ENCODE peak calls at places on chromosomes 1 and 21, in five cellular contexts. One of them, this sample, is unnamed. For H3K4me1, the result is how much of the 10 kb centered on the place peaks cover.

GRCh38 chr1:204319027-204319426 is 40.7 kb downstream of the PLEKHA6 start:
- DNase-seq in colonic mucosa: no peak
- DNase-seq in spleen: no peak
- DNase-seq in A549: no peak
- DNase-seq in heart left ventricle: no peak
- DNase-seq in this sample: no peak

GRCh38 chr1:242057745-242058115 is 58.8 kb upstream of the MAP1LC3C start:
- DNase-seq in colonic mucosa: no peak
- DNase-seq in A549: no peak
- DNase-seq in heart left ventricle: no peak
- DNase-seq in spleen: no peak
- DNase-seq in this sample: no peak

GRCh38 chr1:41698916-41699860 is 214.7 kb upstream of the EDN2 start:
- DNase-seq in spleen: no peak
- DNase-seq in colonic mucosa: no peak
- DNase-seq in heart left ventricle: no peak
- DNase-seq in A549: no peak
- DNase-seq in this sample: no peak

GRCh38 chr1:96080925-96081324 is 640.7 kb upstream of the PTBP2 start:
- DNase-seq in heart left ventricle: no peak
- DNase-seq in spleen: no peak
- DNase-seq in A549: no peak
- DNase-seq in colonic mucosa: no peak
- DNase-seq in this sample: no peak

GRCh38 chr1:229810140-229810539 is 184.1 kb downstream of the URB2 start:
- DNase-seq in colonic mucosa: no peak
- DNase-seq in A549: no peak
- DNase-seq in heart left ventricle: no peak
- DNase-seq in spleen: no peak
- DNase-seq in this sample: no peak

GRCh38 chr21:36751383-36751782 is 52.5 kb downstream of the SIM2 start:
- DNase-seq in heart left ventricle: no peak
- DNase-seq in colonic mucosa: no peak
- DNase-seq in spleen: peak
- DNase-seq in A549: no peak
- DNase-seq in this sample: no peak

GRCh38 chr1:6591222-6591621 is 11.4 kb downstream of the ZBTB48 start:
- DNase-seq in heart left ventricle: no peak
- DNase-seq in colonic mucosa: no peak
- DNase-seq in A549: no peak
- DNase-seq in spleen: peak
- DNase-seq in this sample: no peak

GRCh38 chr1:247857069-247857985 is at the start of gene TRIM58:
- DNase-seq in colonic mucosa: peak
- DNase-seq in A549: no peak
- DNase-seq in heart left ventricle: no peak
- DNase-seq in spleen: peak
- DNase-seq in this sample: no peak

GRCh38 chr1:65458730-65459396 is 38.4 kb downstream of the LEPR start:
- DNase-seq in colonic mucosa: no peak
- DNase-seq in A549: no peak
- DNase-seq in spleen: no peak
- DNase-seq in heart left ventricle: no peak
- DNase-seq in this sample: no peak

GRCh38 chr1:230050973-230051735 is 15.9 kb upstream of the GALNT2 start:
- DNase-seq in heart left ventricle: no peak
- DNase-seq in colonic mucosa: no peak
- DNase-seq in A549: no peak
- DNase-seq in spleen: no peak
- DNase-seq in this sample: no peak

GRCh38 chr1:14915356-14916054 is 238.0 kb upstream of the TMEM51 start:
- DNase-seq in colonic mucosa: peak
- DNase-seq in A549: peak
- DNase-seq in heart left ventricle: peak
- DNase-seq in spleen: no peak
- DNase-seq in this sample: no peak

GRCh38 chr1:231200417-231201031 is 38.7 kb downstream of the TRIM67 start:
- DNase-seq in A549: no peak
- DNase-seq in heart left ventricle: no peak
- DNase-seq in spleen: peak
- DNase-seq in colonic mucosa: no peak
- DNase-seq in this sample: no peak

GRCh38 chr1:63624911-63625310 is 31.7 kb downstream of the PGM1 start:
- DNase-seq in colonic mucosa: no peak
- DNase-seq in spleen: no peak
- DNase-seq in A549: no peak
- DNase-seq in heart left ventricle: no peak
- DNase-seq in this sample: no peak
- TF ChIP-seq CTCF in colonic mucosa: no peak
- TF ChIP-seq CTCF in spleen: no peak
- TF ChIP-seq CTCF in A549: no peak
- TF ChIP-seq CTCF in heart left ventricle: no peak
- TF ChIP-seq CTCF in this sample: peak

GRCh38 chr1:76503100-76503499 is 364.2 kb upstream of the ST6GALNAC5 start:
- DNase-seq in heart left ventricle: no peak
- DNase-seq in colonic mucosa: no peak
- DNase-seq in spleen: no peak
- DNase-seq in A549: no peak
- DNase-seq in this sample: no peak
- H3K4me1 ChIP-seq in heart left ventricle: under half
- H3K4me1 ChIP-seq in colonic mucosa: under half
- H3K4me1 ChIP-seq in spleen: under half
- H3K4me1 ChIP-seq in A549: under half
- H3K4me1 ChIP-seq in this sample: under half

DNA sequence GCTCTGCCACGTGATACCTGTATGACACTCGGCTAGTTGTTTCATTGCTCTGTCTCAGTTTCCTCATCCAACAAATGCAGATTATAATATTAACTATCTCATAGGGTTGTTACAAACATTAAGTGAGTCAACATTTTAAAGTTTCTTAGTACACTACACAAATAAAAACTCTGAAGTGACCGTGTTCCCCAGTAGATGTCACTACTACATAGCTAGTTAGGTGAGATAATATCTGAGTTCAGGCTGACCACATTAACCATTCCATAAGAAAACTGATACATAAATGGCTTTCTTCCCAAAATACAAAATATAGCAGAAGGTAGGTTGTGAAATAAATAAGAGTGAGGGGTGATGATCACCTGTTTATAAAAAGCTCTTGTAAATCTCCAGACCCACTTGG is 214.1 kb downstream of the NUF2 start:
- DNase-seq in heart left ventricle: no peak
- DNase-seq in A549: peak
- DNase-seq in colonic mucosa: no peak
- DNase-seq in spleen: no peak
- DNase-seq in this sample: no peak
- TF ChIP-seq CTCF in heart left ventricle: peak
- TF ChIP-seq CTCF in A549: peak
- TF ChIP-seq CTCF in colonic mucosa: no peak
- TF ChIP-seq CTCF in spleen: no peak
- TF ChIP-seq CTCF in this sample: peak

DNA sequence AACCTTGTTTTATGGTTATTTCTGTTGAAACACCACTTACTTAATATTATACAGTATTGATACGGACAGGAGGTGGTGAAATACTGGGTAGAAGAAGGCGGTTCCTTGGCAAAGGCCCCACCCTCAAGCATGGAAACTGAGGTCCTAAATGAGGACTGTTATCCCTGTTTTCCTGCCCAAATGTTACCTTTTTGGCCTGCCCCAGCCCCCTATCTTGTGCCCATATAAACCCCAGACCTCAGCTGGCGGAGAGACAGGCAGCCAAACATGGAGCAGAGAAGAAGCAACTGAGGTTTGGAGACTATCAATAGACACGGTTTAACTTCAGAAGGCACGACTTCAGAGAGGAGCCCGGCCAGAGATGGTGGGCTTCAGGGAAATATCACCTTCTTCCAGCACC is 640.1 kb downstream of the PTPRU start:
- DNase-seq in A549: no peak
- DNase-seq in spleen: no peak
- DNase-seq in colonic mucosa: no peak
- DNase-seq in heart left ventricle: no peak
- DNase-seq in this sample: no peak
- H3K4me1 ChIP-seq in A549: under half
- H3K4me1 ChIP-seq in spleen: under half
- H3K4me1 ChIP-seq in colonic mucosa: under half
- H3K4me1 ChIP-seq in heart left ventricle: under half
- H3K4me1 ChIP-seq in this sample: under half

DNA sequence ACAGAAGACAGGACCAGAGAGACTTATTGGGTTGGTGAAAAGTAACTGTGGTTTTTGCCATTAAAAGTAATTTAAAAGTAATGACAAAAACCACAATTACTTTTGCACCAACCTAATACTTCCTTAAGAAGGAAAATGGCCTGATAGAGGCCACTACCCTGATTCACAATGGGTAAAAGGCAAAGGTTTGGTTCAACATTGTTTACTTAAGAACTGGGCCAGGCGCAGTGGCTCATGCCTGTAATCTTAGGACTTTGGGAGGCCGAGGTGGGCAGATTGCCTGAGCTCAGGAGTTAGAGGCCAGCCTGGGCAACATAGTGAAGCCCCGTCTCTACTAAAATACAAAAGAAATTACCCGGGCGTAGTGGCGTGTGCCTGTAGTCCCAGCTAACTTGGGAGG is 48.2 kb upstream of the RCOR3 start:
- DNase-seq in A549: no peak
- DNase-seq in colonic mucosa: no peak
- DNase-seq in spleen: no peak
- DNase-seq in heart left ventricle: no peak
- DNase-seq in this sample: no peak
- TF ChIP-seq CTCF in A549: no peak
- TF ChIP-seq CTCF in colonic mucosa: no peak
- TF ChIP-seq CTCF in spleen: no peak
- TF ChIP-seq CTCF in heart left ventricle: no peak
- TF ChIP-seq CTCF in this sample: no peak

GRCh38 chr1:164706596-164706995 is 147.6 kb downstream of the PBX1 start:
- DNase-seq in A549: no peak
- DNase-seq in colonic mucosa: peak
- DNase-seq in heart left ventricle: no peak
- DNase-seq in spleen: no peak
- DNase-seq in this sample: no peak
- H3K4me1 ChIP-seq in A549: half or more
- H3K4me1 ChIP-seq in colonic mucosa: under half
- H3K4me1 ChIP-seq in heart left ventricle: under half
- H3K4me1 ChIP-seq in spleen: under half
- H3K4me1 ChIP-seq in this sample: half or more

GRCh38 chr1:200669314-200670214 is at the start of gene DDX59:
- DNase-seq in colonic mucosa: peak
- DNase-seq in heart left ventricle: peak
- DNase-seq in spleen: peak
- DNase-seq in A549: peak
- DNase-seq in this sample: peak
- TF ChIP-seq CTCF in colonic mucosa: no peak
- TF ChIP-seq CTCF in heart left ventricle: no peak
- TF ChIP-seq CTCF in spleen: no peak
- TF ChIP-seq CTCF in A549: no peak
- TF ChIP-seq CTCF in this sample: no peak